ENCODE peak calls at places on chromosome 19, in ten cellular contexts. T is heart left ventricle; S is CD4-positive, alpha-beta memory T cell; O is effector memory CD4-positive, alpha-beta T cell; M is A549; F is lower lobe of right lung; J is neuronal stem cell; L is lung; B is transverse colon; P is aorta. E is an unnamed sample. For H3K4me1, the result is how much of the 10 kb centered on the place peaks cover.

GRCh38 chr19:32669205-32669785 is 5.7 kb downstream of the ANKRD27 start:
- DNase-seq in T (no peak), S (no peak), O (no peak), M (no peak), F (no peak), J (no peak), L (no peak), B (no peak), P (no peak), E (no peak)

GRCh38 chr19:50972795-50973376 is 3.5 kb upstream of the KLK6 start:
- DNase-seq in T (no peak), S (no peak), O (no peak), M (no peak), F (no peak), J (no peak), L (no peak), B (no peak), P (peak), E (no peak)

GRCh38 chr19:40078377-40078776 is 12.4 kb downstream of the ZNF780A start:
- DNase-seq in T (no peak), S (no peak), O (no peak), M (no peak), F (no peak), J (no peak), L (no peak), B (no peak), P (no peak), E (no peak)

GRCh38 chr19:50820549-50821247 is 2.9 kb downstream of the KLK1 start:
- DNase-seq in T (no peak), S (no peak), O (no peak), M (no peak), F (no peak), J (no peak), L (no peak), B (peak), P (no peak), E (no peak)

GRCh38 chr19:40506099-40506498 is 39.3 kb downstream of the SPTBN4 start:
- DNase-seq in T (no peak), S (no peak), O (no peak), M (no peak), F (no peak), J (no peak), L (no peak), B (no peak), P (no peak), E (no peak)

GRCh38 chr19:47190167-47190727 is 40.8 kb downstream of the BBC3 start:
- DNase-seq in T (peak), S (peak), O (no peak), M (peak), F (peak), J (no peak), L (peak), B (peak), P (peak), E (no peak)

GRCh38 chr19:2631213-2631821 is 71.2 kb downstream of the GNG7 start:
- DNase-seq in T (no peak), S (no peak), O (no peak), M (no peak), F (peak), J (no peak), L (no peak), B (no peak), P (no peak), E (no peak)

GRCh38 chr19:42528354-42529247 is at the start of gene CEACAM1:
- DNase-seq in T (peak), S (peak), O (peak), M (no peak), F (peak), J (no peak), L (peak), B (peak), P (no peak), E (peak)

GRCh38 chr19:38830039-38830733 is 1.4 kb downstream of the ECH1 start:
- DNase-seq in T (no peak), S (no peak), O (no peak), M (no peak), F (no peak), J (no peak), L (no peak), B (no peak), P (no peak), E (no peak)

GRCh38 chr19:23561341-23561740 is 125.7 kb downstream of the ZNF675 start:
- DNase-seq in T (no peak), S (no peak), O (no peak), M (no peak), F (no peak), J (no peak), L (no peak), B (no peak), P (no peak), E (no peak)

GRCh38 chr19:35755550-35756371 is 1.1 kb downstream of the HSPB6 start:
- DNase-seq in T (peak), S (peak), O (peak), M (no peak), F (no peak), J (no peak), L (no peak), B (peak), P (peak), E (peak)

GRCh38 chr19:51704601-51705000 is 11.5 kb downstream of the SPACA6 start:
- DNase-seq in T (no peak), S (no peak), O (no peak), M (no peak), F (no peak), J (no peak), L (no peak), B (no peak), P (no peak), E (no peak)

GRCh38 chr19:15136234-15136954 is 29.2 kb downstream of the SYDE1 start:
- DNase-seq in T (no peak), S (no peak), O (no peak), M (no peak), F (no peak), J (no peak), L (no peak), B (no peak), P (no peak), E (no peak)

GRCh38 chr19:45514376-45515051 is 7.2 kb downstream of the VASP start:
- DNase-seq in T (no peak), S (no peak), O (no peak), M (no peak), F (peak), J (no peak), L (no peak), B (peak), P (no peak), E (no peak)

GRCh38 chr19:45408830-45409593 is 2.6 kb downstream of the POLR1G start:
- DNase-seq in T (no peak), S (no peak), O (no peak), M (no peak), F (no peak), J (no peak), L (no peak), B (no peak), P (no peak), E (no peak)

GRCh38 chr19:7773841-7774240 is 10.8 kb downstream of the CLEC4M start:
- DNase-seq in T (no peak), S (no peak), O (no peak), M (no peak), F (no peak), J (no peak), L (no peak), B (no peak), P (no peak), E (no peak)

GRCh38 chr19:15595069-15595468 is 19.9 kb upstream of the CYP4F8 start:
- DNase-seq in T (no peak), S (no peak), O (no peak), M (no peak), F (no peak), J (no peak), L (no peak), B (no peak), P (no peak), E (no peak)

GRCh38 chr19:49117677-49118564 is 1.0 kb downstream of the C19orf73 start:
- DNase-seq in T (peak), S (no peak), O (no peak), M (no peak), F (no peak), J (no peak), L (no peak), B (no peak), P (no peak), E (no peak)

GRCh38 chr19:7655581-7655980 is 13.3 kb upstream of the RETN start:
- DNase-seq in T (no peak), S (no peak), O (no peak), M (no peak), F (no peak), J (no peak), L (no peak), B (no peak), P (no peak), E (no peak)

GRCh38 chr19:36257512-36257876 is 42.6 kb downstream of the ZNF146 start:
- DNase-seq in T (no peak), S (no peak), O (no peak), M (no peak), F (no peak), J (no peak), L (no peak), B (no peak), P (peak), E (no peak)

GRCh38 chr19:56076413-56076998 is 44.6 kb downstream of the ZNF787 start:
- DNase-seq in T (peak), S (peak), O (no peak), M (peak), F (no peak), J (peak), L (peak), B (peak), P (no peak), E (no peak)

GRCh38 chr19:49383598-49383997 is 4.5 kb upstream of the KASH5 start:
- DNase-seq in T (no peak), S (no peak), O (no peak), M (no peak), F (no peak), J (no peak), L (no peak), B (no peak), P (no peak), E (no peak)

GRCh38 chr19:30434797-30435594 is 62.8 kb downstream of the ZNF536 start:
- DNase-seq in T (no peak), S (no peak), O (no peak), M (no peak), F (no peak), J (no peak), L (no peak), B (no peak), P (no peak), E (peak)

GRCh38 chr19:29378543-29379105 is 147.2 kb upstream of the VSTM2B start:
- DNase-seq in T (no peak), S (no peak), O (no peak), M (no peak), F (peak), J (no peak), L (peak), B (no peak), P (no peak), E (peak)

GRCh38 chr19:56508282-56508778 is 675 bp downstream of the ZNF471 start:
- DNase-seq in T (peak), S (no peak), O (no peak), M (no peak), F (no peak), J (no peak), L (no peak), B (no peak), P (no peak), E (no peak)

GRCh38 chr19:12293771-12294307 is 844 bp downstream of the ZNF44 start:
- DNase-seq in T (peak), S (peak), O (peak), M (peak), F (peak), J (peak), L (peak), B (peak), P (peak), E (peak)

GRCh38 chr19:22332924-22333323 is 46.7 kb downstream of the ZNF729 start:
- DNase-seq in T (no peak), S (no peak), O (no peak), M (no peak), F (no peak), J (no peak), L (no peak), B (no peak), P (no peak), E (no peak)

GRCh38 chr19:48350856-48351255 is 12.9 kb downstream of the TMEM143 start:
- DNase-seq in T (no peak), S (no peak), O (no peak), M (no peak), F (no peak), J (no peak), L (no peak), B (no peak), P (no peak), E (no peak)

GRCh38 chr19:45507864-45508680 is 793 bp downstream of the VASP start:
- DNase-seq in T (no peak), S (peak), O (no peak), M (no peak), F (no peak), J (no peak), L (no peak), B (peak), P (peak), E (no peak)

GRCh38 chr19:7627166-7627565 is 2.2 kb downstream of the XAB2 start:
- DNase-seq in T (no peak), S (no peak), O (no peak), M (no peak), F (no peak), J (no peak), L (no peak), B (no peak), P (no peak), E (no peak)

GRCh38 chr19:30307191-30307974 is 64.8 kb upstream of the ZNF536 start:
- DNase-seq in T (no peak), S (no peak), O (no peak), M (no peak), F (no peak), J (no peak), L (no peak), B (no peak), P (no peak), E (no peak)

GRCh38 chr19:15225797-15226196 is 6.5 kb downstream of the EPHX3 start:
- DNase-seq in T (peak), S (no peak), O (no peak), M (no peak), F (no peak), J (no peak), L (no peak), B (no peak), P (no peak), E (no peak)

GRCh38 chr19:28159065-28159464 is 1053.9 kb downstream of the UQCRFS1 start:
- DNase-seq in T (no peak), S (no peak), O (no peak), M (no peak), F (no peak), J (no peak), L (no peak), B (no peak), P (no peak), E (no peak)

GRCh38 chr19:23512151-23512925 is 117.1 kb upstream of the ZNF91 start:
- DNase-seq in T (no peak), S (no peak), O (no peak), M (no peak), F (no peak), J (no peak), L (no peak), B (no peak), P (no peak), E (no peak)

GRCh38 chr19:47157455-47158321 is 27.1 kb downstream of the SAE1 start:
- DNase-seq in T (peak), S (peak), O (no peak), M (no peak), F (no peak), J (peak), L (peak), B (peak), P (no peak), E (peak)

GRCh38 chr19:4811328-4812131 is 20.0 kb downstream of the TICAM1 start:
- DNase-seq in T (peak), S (peak), O (peak), M (peak), F (peak), J (peak), L (peak), B (peak), P (peak), E (peak)

GRCh38 chr19:46878613-46879375 is 18.0 kb downstream of the ARHGAP35 start:
- DNase-seq in T (no peak), S (no peak), O (no peak), M (no peak), F (no peak), J (no peak), L (no peak), B (no peak), P (no peak), E (no peak)

GRCh38 chr19:13093407-13094284 is 9.0 kb downstream of the LYL1 start:
- DNase-seq in T (peak), S (peak), O (peak), M (peak), F (peak), J (peak), L (peak), B (peak), P (peak), E (peak)

GRCh38 chr19:19022380-19022961 is 10.8 kb downstream of the SUGP2 start:
- DNase-seq in T (no peak), S (no peak), O (no peak), M (no peak), F (no peak), J (no peak), L (no peak), B (no peak), P (no peak), E (no peak)
- H3K4me3 ChIP-seq in T (no peak), S (no peak), O (no peak), M (no peak), F (no peak), J (no peak), L (no peak), B (no peak), P (no peak), E (no peak)

GRCh38 chr19:17092696-17093095 is 17.1 kb downstream of the MYO9B start:
- DNase-seq in T (no peak), S (no peak), O (no peak), M (no peak), F (no peak), J (no peak), L (no peak), B (no peak), P (no peak), E (no peak)

GRCh38 chr19:17091758-17092333 is 16.3 kb downstream of the MYO9B start:
- DNase-seq in T (peak), S (no peak), O (no peak), M (no peak), F (peak), J (no peak), L (peak), B (peak), P (no peak), E (no peak)

GRCh38 chr19:17088552-17088951 is 13.0 kb downstream of the MYO9B start:
- DNase-seq in T (no peak), S (no peak), O (no peak), M (no peak), F (no peak), J (no peak), L (no peak), B (no peak), P (no peak), E (no peak)

GRCh38 chr19:17089238-17089637 is 13.7 kb downstream of the MYO9B start:
- DNase-seq in T (no peak), S (no peak), O (no peak), M (no peak), F (no peak), J (no peak), L (no peak), B (no peak), P (no peak), E (no peak)

DNA sequence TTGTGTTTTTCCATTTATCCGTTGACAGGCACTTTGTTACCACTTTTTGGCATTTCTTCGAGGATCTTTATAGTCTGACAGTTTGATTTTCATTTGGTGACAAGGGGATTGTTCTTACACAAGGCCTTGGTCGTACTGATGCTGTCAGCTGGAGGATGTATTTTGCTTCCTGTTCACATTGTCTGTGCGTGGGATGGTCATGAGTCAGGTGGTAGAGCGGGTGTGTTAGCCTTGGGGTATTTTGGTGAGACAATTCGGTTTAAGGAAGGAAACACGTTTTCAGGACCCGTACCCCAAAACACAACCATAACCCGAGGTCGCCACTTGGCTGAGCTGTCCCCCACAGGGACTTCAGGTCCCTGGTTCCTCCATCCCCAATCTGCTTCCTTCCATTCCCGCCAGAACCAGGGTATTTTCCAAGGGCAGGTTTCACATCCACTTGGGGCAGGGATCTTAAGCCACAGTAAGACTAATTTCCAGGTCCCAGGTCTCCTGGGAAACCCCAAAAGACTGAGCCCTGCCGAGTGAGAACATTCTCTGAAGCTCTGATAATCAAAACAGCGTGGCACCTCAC is 15.0 kb downstream of the MYO9B start:
- DNase-seq in T (no peak), S (no peak), O (no peak), M (no peak), F (no peak), J (no peak), L (no peak), B (no peak), P (no peak), E (no peak)
- H3K4me1 ChIP-seq in T (under half), S (under half), O (under half), M (under half), F (half or more), J (under half), L (under half), B (under half), P (under half), E (under half)

DNA sequence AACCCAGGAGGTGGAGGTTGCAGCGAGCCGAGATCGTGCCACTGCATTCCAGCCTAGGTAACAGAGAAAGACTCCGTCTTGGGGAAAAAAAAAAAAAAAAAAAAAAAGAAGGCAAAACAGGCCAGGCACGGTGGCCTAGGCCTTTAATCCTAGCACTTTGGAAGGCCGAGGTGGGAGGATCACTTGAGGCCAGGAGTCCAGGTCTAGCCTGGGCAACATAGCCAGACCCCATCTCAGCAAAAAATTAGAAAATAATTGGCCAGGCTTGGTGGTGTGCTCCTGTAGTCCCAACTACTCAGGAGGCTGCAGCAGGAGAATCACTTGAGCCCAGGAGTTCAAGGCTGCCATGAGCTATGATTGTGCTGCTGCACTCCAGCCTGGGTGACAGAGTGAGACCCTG is 43.4 kb downstream of the CRTC1 start:
- DNase-seq in T (no peak), S (no peak), O (no peak), M (no peak), F (no peak), J (no peak), L (no peak), B (no peak), P (no peak), E (no peak)
- H3K27ac ChIP-seq in T (no peak), S (no peak), O (no peak), M (no peak), F (no peak), J (no peak), L (no peak), B (no peak), P (no peak), E (no peak)

DNA sequence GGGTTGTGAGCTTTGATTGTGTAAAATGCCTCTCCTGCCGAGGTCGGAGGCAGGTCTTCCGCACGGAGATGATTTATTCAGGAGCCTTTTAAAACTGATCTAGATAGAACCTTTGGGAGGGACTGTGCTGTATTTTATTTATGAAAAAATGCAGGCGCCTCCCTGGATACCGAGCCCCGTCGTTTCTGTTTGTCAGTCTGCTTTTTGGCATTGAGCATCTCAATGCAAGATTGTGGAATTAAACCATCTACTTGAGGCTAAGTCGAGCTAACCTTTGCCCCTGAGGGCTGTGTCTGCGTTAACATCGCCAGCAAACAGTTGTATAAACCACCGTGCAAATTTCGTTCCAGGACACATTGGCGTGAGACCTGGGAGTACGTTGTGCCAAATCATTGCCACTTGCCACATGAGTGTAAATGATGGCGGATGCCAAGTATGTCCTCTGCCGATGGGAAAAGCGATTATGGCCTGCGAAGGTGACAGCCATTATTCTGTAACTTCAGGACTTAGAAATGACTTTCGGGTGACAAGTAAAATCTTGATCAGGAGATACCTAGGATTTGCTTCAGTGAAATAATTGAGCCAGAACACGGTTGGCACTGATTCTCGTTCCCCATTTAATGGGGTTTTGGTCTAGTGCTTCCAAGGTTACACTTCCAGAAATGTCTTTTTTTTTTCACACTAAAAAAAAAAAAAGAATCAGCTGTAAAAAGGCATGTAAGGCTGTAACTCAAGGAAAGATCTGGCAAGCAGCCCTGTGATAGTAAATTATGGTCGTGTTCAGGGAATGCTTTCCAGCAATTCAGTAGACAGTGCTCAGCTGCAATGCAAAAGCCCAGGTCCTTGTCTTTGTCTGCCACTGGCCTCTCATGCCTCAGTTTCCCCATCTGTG is 27.5 kb upstream of the NDUFS7 start:
- DNase-seq in T (no peak), S (no peak), O (no peak), M (no peak), F (no peak), J (no peak), L (no peak), B (peak), P (no peak), E (no peak)
- H3K4me3 ChIP-seq in T (no peak), S (no peak), O (no peak), M (peak), F (peak), J (peak), L (no peak), B (no peak), P (peak), E (peak)

E was measured in right atrium auricular region.